ENCODE peak calls at places on chromosomes 12 and 14, in six cellular contexts. T is A549, D is endothelial cell, W is neural progenitor cell, K is NT2/D1, G is iPS-NIHi11. V is an unnamed sample.

GRCh38 chr14:22776215-22776614 is 9.7 kb downstream of the OXA1L start:
- DNase-seq in W (no peak), K (no peak), D (no peak), T (no peak), G (no peak), V (no peak)

GRCh38 chr12:28351414-28351813 is 161.2 kb downstream of the CCDC91 start:
- DNase-seq in D (no peak), K (no peak), T (no peak), G (no peak), W (no peak), V (no peak)

GRCh38 chr12:107145397-107145796 is 52.0 kb upstream of the CRY1 start:
- DNase-seq in T (peak; percentile 24), D (no peak), W (no peak), G (no peak), K (no peak), V (no peak)

GRCh38 chr12:116922194-116922897 is 11.6 kb downstream of the FBXW8 start:
- DNase-seq in K (no peak), T (no peak), W (no peak), G (no peak), D (no peak), V (no peak)

GRCh38 chr12:94689002-94689645 is 38.8 kb upstream of the TMCC3 start:
- DNase-seq in T (no peak), G (no peak), K (no peak), W (no peak), D (no peak), V (no peak)

GRCh38 chr12:99386907-99387306 is 260.6 kb upstream of the GARIN6 start:
- DNase-seq in K (peak; percentile 54), G (peak; percentile 24), W (peak; percentile 65), T (peak; percentile 69), D (no peak), V (no peak)

GRCh38 chr12:104632724-104633181 is 176.0 kb downstream of the CHST11 start:
- DNase-seq in G (no peak), D (no peak), T (no peak), K (no peak), W (no peak), V (no peak)

GRCh38 chr12:42504049-42504448 is 85.5 kb downstream of the PRICKLE1 start:
- DNase-seq in W (no peak), G (no peak), D (no peak), T (no peak), K (no peak), V (no peak)

V was measured in neuronal stem cell.